ENCODE peak calls at places on chromosome 1, in nine cellular contexts. U, E, Q, S, R, J, W, P and H are unnamed samples.

GRCh38 chr1:67687649-67688048 is 2.6 kb downstream of the GADD45A start:
- DNase-seq in S (peak), J (no peak), E (no peak), W (no peak), P (no peak), R (peak), Q (no peak), U (no peak), H (no peak)

GRCh38 chr1:168991667-168992475 is 114.6 kb upstream of the ATP1B1 start:
- DNase-seq in Q (no peak), U (no peak), S (no peak), R (no peak), J (no peak), E (no peak), P (no peak), W (no peak), H (no peak)

GRCh38 chr1:248924696-248925532 is 18.9 kb downstream of the PGBD2 start:
- DNase-seq in E (peak), R (no peak), P (peak), S (peak), U (no peak), Q (no peak), J (no peak), W (no peak), H (peak)

GRCh38 chr1:70044832-70045231 is 160.5 kb downstream of the LRRC40 start:
- DNase-seq in E (no peak), S (no peak), P (no peak), W (no peak), R (peak), J (peak), U (no peak), Q (no peak), H (no peak)

GRCh38 chr1:167369933-167370332 is 148.4 kb downstream of the CD247 start:
- DNase-seq in J (no peak), R (no peak), U (no peak), S (no peak), Q (no peak), W (no peak), P (no peak), E (no peak), H (no peak)

GRCh38 chr1:151801310-151801820 is 3.9 kb downstream of the LINGO4 start:
- DNase-seq in W (no peak), E (no peak), R (no peak), Q (no peak), J (no peak), U (no peak), S (no peak), P (peak), H (no peak)

GRCh38 chr1:113046569-113046968 is 26.4 kb upstream of the LRIG2 start:
- DNase-seq in P (no peak), U (no peak), Q (no peak), E (peak), S (no peak), J (no peak), R (no peak), W (no peak), H (no peak)

GRCh38 chr1:14972107-14972506 is 181.4 kb upstream of the TMEM51 start:
- DNase-seq in S (no peak), R (no peak), U (no peak), W (peak), E (no peak), Q (no peak), J (no peak), P (no peak), H (no peak)

GRCh38 chr1:11862890-11863289 is 4.1 kb upstream of the NPPB start:
- DNase-seq in E (no peak), S (peak), Q (no peak), J (no peak), U (no peak), P (no peak), R (no peak), W (no peak), H (no peak)

GRCh38 chr1:21754583-21754982 is 28.4 kb downstream of the USP48 start:
- DNase-seq in W (no peak), R (no peak), S (no peak), J (no peak), E (no peak), Q (no peak), U (no peak), P (no peak), H (no peak)

GRCh38 chr1:156076609-156077429 is 5.4 kb downstream of the MEX3A start:
- DNase-seq in W (no peak), R (no peak), S (no peak), P (peak), J (no peak), Q (no peak), E (no peak), U (no peak), H (no peak)

GRCh38 chr1:27503961-27504587 is 14.1 kb upstream of the WASF2 start:
- DNase-seq in J (no peak), Q (no peak), W (no peak), R (peak), P (peak), E (no peak), U (no peak), S (no peak), H (no peak)

GRCh38 chr1:5239911-5240310 is 585.5 kb downstream of the AJAP1 start:
- DNase-seq in W (no peak), R (no peak), U (no peak), E (no peak), Q (no peak), P (no peak), S (no peak), J (no peak), H (no peak)

GRCh38 chr1:110084226-110085078 is 14.0 kb upstream of the ALX3 start:
- DNase-seq in Q (peak), S (peak), E (no peak), J (peak), U (no peak), W (peak), P (peak), R (peak), H (no peak)

GRCh38 chr1:245978915-245979314 is 528.2 kb downstream of the SMYD3 start:
- DNase-seq in W (no peak), S (no peak), Q (no peak), U (no peak), J (no peak), P (no peak), E (no peak), R (no peak), H (no peak)

GRCh38 chr1:234585333-234586055 is 24.5 kb downstream of the IRF2BP2 start:
- DNase-seq in P (no peak), E (no peak), J (no peak), R (no peak), W (no peak), Q (no peak), U (no peak), S (peak), H (no peak)

GRCh38 chr1:220093361-220094015 is 444 bp upstream of the IARS2 start:
- DNase-seq in J (no peak), E (no peak), W (no peak), Q (no peak), S (no peak), R (no peak), U (peak), P (no peak), H (no peak)
- H3K4me3 ChIP-seq in J (no peak), E (no peak), W (peak), Q (peak), S (no peak), R (no peak), U (peak), P (no peak), H (no peak)

GRCh38 chr1:41679531-41679930 is 195.0 kb upstream of the EDN2 start:
- DNase-seq in J (no peak), R (no peak), E (peak), U (no peak), P (no peak), W (no peak), S (no peak), Q (no peak), H (no peak)

GRCh38 chr1:41682845-41683630 is 198.6 kb upstream of the EDN2 start:
- DNase-seq in E (no peak), U (no peak), R (no peak), J (no peak), S (no peak), P (no peak), Q (no peak), W (no peak), H (no peak)

GRCh38 chr1:41679994-41680393 is 195.5 kb upstream of the EDN2 start:
- DNase-seq in W (no peak), P (no peak), U (no peak), J (no peak), R (no peak), E (no peak), Q (no peak), S (no peak), H (no peak)

GRCh38 chr1:41682149-41682548 is 197.7 kb upstream of the EDN2 start:
- DNase-seq in Q (no peak), U (no peak), S (no peak), J (no peak), R (no peak), E (no peak), W (no peak), P (no peak), H (no peak)

DNA sequence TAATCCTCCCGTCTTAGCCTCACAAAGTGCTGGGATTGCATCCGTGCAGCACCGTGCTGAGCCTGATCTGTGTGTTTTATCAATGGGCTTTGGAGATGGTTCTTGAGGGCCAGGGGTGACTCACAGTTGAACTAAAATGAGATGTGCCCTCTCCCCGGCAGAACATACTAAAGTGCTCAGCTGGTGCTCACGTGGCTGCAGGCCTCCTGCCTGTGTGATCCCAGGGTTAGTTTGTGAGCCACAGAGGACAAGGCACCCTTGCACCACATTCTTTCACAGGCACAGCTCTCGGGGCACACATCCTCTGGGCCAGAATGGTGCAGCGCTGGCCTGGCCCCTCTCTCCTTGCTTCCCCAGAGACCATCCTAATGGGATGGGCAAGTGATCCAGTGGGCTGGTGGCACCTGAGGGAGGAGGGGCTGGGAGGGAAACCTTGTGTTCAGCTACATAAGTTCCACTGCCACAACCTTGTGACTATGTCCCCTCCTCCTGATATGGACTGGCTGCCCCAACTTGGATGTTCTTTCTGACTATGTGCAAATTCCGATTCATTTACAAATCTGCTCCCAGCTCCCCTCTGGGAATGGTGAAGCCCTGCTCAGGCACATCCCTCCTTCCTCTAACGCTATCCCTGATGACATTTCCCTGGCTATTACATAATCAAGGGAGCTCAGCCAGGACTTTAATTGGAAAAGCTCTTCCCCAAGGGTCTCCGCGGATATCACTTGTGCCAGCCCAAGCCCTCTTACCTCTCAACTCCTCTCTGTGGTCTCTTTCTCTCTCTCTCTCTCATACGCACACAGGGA is 197.1 kb upstream of the EDN2 start:
- DNase-seq in W (no peak), Q (peak), U (no peak), E (no peak), S (peak), J (peak), R (peak), P (no peak), H (no peak)
- H3K4me3 ChIP-seq in W (no peak), Q (no peak), U (no peak), E (no peak), S (no peak), J (no peak), R (no peak), P (no peak), H (no peak)

GRCh38 chr1:192167941-192168685 is 9.9 kb downstream of the RGS18 start:
- DNase-seq in Q (no peak), E (peak), S (no peak), U (no peak), P (no peak), R (no peak), J (no peak), W (no peak), H (no peak)
- H3K4me3 ChIP-seq in Q (no peak), E (no peak), S (no peak), U (no peak), P (no peak), R (no peak), J (no peak), W (no peak), H (no peak)

DNA sequence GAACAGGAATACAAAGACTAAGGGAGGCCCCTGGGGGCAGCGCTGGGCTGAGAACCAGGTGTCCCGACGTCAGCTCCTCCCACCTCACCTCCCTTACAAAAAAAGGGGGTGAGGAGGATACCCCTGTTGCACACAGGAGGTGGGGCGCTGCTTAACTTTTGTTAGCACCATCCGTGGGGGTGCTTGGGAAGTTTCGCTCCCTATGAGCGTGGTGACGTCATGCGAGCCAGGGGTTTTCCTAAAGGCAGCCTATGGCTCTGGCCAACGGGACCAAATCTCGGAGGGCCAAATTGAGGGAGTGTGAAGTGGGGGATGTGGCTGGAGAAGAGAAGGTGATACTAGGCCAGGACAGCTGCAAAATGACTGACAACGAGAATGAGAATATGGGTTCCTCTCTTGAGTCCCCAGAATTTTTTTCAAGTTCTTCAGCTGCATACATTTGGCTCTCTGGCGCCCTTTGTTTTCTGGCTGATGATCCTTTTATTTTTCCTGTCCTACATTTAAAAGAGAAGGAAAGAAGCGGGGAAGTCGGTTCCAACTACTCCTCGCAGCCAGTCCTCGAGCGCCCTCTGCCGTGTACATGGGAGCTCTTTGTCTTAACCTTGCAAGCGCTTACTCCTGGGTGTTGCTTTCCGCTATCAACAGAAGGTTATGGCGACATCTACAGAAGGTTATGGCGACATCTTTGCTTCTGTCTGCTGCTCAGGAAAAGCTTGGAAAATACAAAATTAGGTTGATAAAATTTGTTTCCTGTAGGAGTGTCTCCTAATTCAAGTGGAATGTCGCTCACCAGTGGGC is 48.0 kb upstream of the ZC3H11B start:
- DNase-seq in P (peak), S (peak), E (no peak), W (peak), U (peak), Q (peak), J (peak), R (peak), H (peak)
- H3K4me3 ChIP-seq in P (peak), S (peak), E (no peak), W (no peak), U (peak), Q (peak), J (no peak), R (no peak), H (peak)

DNA sequence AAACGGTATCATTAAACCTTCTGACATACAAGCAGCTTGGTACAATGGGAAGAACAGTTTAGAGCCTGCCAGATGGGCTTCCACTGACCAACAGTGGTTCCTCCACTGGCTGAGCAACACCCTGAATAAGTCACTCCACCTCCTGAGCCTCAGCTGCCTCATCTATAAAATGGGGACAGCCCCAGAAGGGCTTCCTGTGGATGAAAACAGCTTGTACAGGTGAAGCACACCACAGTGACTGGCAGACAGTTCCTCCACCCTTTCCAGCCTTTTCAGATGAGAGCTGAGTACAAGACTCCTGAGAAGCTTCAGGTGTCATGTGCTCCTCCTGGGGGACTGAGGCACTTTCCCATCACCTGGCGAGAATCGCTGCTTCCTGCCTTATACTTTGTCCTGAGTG is 2.1 kb downstream of the CAPZB start:
- DNase-seq in W (no peak), E (no peak), P (no peak), R (no peak), J (no peak), Q (no peak), S (no peak), U (no peak), H (no peak)
- H3K4me3 ChIP-seq in W (no peak), E (no peak), P (no peak), R (peak), J (peak), Q (peak), S (peak), U (peak), H (peak)

GRCh38 chr1:80640978-80641377 is 1159.8 kb upstream of the ADGRL2 start:
- DNase-seq in E (no peak), P (no peak), R (no peak), Q (no peak), W (no peak), J (no peak), U (no peak), S (no peak), H (no peak)
- H3K4me3 ChIP-seq in E (no peak), P (no peak), R (no peak), Q (no peak), W (no peak), J (no peak), U (no peak), S (no peak), H (no peak)

GRCh38 chr1:201429771-201430501 is 8.4 kb upstream of the TNNI1 start:
- DNase-seq in J (no peak), P (peak), W (no peak), S (no peak), R (no peak), U (no peak), Q (no peak), E (no peak), H (no peak)
- H3K4me3 ChIP-seq in J (no peak), P (no peak), W (no peak), S (no peak), R (no peak), U (no peak), Q (no peak), E (no peak), H (no peak)

DNA sequence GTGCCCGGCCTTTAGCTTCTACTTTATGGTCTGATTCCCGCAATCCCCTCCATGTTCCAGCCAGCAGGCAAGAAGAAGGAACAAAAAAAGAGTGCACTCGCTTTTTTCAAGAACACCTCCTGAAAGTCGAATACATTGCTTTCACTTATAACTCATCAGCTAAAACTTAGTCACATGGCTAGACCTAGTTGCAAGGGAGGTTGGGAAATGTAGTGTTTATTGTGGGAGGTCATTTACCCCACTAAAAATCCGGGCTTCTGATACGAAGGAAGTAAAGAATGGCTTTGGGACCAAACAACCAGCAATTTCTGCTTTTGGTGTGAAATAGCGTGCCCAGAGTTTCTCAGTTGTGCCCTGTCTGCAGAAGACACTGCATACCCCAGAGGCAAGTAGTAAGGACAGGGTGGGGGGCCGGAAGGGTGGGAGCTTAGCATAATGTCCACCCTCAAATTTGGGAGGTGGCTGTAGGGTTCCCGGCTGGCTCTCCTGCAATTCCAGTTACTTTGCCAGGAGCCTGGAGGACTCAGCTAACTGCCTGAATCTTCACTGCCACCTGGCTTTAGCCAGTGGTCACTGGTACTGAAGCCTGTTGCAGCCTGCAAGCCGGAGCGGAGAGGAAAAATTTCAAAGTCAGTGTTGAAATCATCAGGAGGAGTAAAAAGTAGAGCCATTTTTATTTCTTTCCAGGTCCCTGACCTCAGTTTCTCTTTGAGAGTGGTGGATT is 57.7 kb upstream of the F3 start:
- DNase-seq in U (no peak), R (peak), J (no peak), P (peak), S (no peak), Q (peak), E (no peak), W (no peak), H (no peak)
- H3K4me3 ChIP-seq in U (no peak), R (no peak), J (no peak), P (no peak), S (no peak), Q (no peak), E (no peak), W (no peak), H (no peak)

DNA sequence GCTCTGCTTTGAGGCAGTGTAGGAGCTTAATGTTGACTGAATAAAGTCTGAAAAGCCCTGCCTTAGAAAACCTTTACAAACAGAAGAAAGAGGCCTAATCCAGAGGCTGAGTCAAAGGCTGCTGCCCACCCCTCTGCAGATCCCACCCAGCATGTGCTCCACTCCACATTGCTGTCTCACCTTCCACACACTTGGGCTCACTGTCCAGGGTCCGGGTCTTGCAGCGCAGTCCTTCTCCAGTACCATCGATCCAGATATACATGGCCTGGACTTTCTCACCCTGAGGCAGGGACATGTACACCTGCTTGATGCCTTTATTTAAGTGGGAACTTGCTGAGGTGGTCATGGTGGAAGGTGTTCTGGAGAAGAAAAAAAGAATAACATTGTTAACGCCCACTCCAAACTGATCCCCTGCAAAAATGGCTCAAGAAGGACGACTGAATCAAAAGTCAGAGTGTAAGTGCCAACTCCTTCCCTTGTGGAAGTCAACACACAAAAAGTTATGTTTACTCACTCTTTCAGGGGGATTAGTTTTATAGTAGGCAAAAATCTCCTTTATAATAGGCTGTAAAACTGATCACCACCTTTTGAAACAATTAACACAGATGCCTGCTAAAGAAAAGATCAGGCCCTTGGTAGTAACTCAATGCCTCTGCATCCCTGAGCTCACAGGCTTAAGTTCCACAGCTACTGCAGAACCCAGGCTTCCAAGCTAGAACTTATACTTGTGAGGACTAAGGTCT is 3.0 kb downstream of the GLUL start:
- DNase-seq in P (no peak), W (no peak), Q (no peak), E (no peak), R (no peak), U (no peak), S (no peak), J (no peak), H (no peak)
- H3K4me3 ChIP-seq in P (no peak), W (peak), Q (peak), E (peak), R (peak), U (peak), S (no peak), J (no peak), H (no peak)